ENCODE peak calls at places on chromosomes 16 and 17, in four cellular contexts. E is CD4-positive, alpha-beta T cell; H is activated T-cell treated with anti-CD3 and anti-CD28 coated beads for 1 hour; X is CD8-positive, alpha-beta memory T cell. D is an unnamed sample.

GRCh38 chr17:16468428-16468992 is 23.5 kb downstream of the LRRC75A start:
- DNase-seq in X (no peak), E (no peak), H (no peak), D (no peak)

GRCh38 chr17:78435330-78436005 is 57.0 kb downstream of the PGS1 start:
- DNase-seq in E (no peak), H (no peak), X (no peak), D (no peak)

GRCh38 chr16:76338472-76338871 is 61.3 kb downstream of the CNTNAP4 start:
- DNase-seq in E (no peak), X (no peak), H (no peak), D (no peak)

GRCh38 chr17:80286638-80286960 is 25.9 kb downstream of the RNF213 start:
- DNase-seq in H (no peak), E (no peak), X (no peak), D (no peak)

GRCh38 chr17:79822583-79823124 is 16.6 kb downstream of the CBX4 start:
- DNase-seq in H (no peak), X (no peak), E (no peak), D (no peak)

GRCh38 chr16:13134843-13135242 is 233.4 kb downstream of the SHISA9 start:
- DNase-seq in X (no peak), E (no peak), H (no peak), D (no peak)

GRCh38 chr16:58366247-58367031 is 25.8 kb upstream of the GINS3 start:
- DNase-seq in X (no peak), H (no peak), E (no peak), D (no peak)

GRCh38 chr17:64920419-64921172 is 1.3 kb upstream of the LRRC37A3 start:
- DNase-seq in X (no peak), H (no peak), E (no peak), D (no peak)

GRCh38 chr17:1720856-1721386 is 3.6 kb upstream of the WDR81 start:
- DNase-seq in E (peak), H (peak), X (peak), D (peak)

D was measured in naive thymus-derived CD8-positive, alpha-beta T cell.